ENCODE peak calls at places on chromosomes 1 and 21, in eight cellular contexts. E is BE2C, U is AG09309, Q is colonic mucosa, J is left ventricle myocardium inferior, O is astrocyte of the spinal cord, M is lung, P is AG09319. C is an unnamed sample.

GRCh38 chr1:206717237-206717989 is 32.7 kb downstream of the MAPKAPK2 start:
- DNase-seq in O (no peak), M (no peak), Q (no peak), E (no peak), J (no peak), P (no peak), U (no peak), C (no peak)

GRCh38 chr1:219220945-219221344 is 47.3 kb downstream of the LYPLAL1 start:
- DNase-seq in E (no peak), O (no peak), Q (no peak), M (no peak), J (no peak), P (no peak), U (no peak), C (no peak)

GRCh38 chr21:21074305-21074704 is 76.1 kb downstream of the NCAM2 start:
- DNase-seq in E (no peak), Q (no peak), O (no peak), M (no peak), U (no peak), P (no peak), J (no peak), C (no peak)

GRCh38 chr1:25731148-25731547 is 68.8 kb upstream of the SELENON start:
- DNase-seq in E (no peak), Q (no peak), U (no peak), O (no peak), M (no peak), J (no peak), P (no peak), C (no peak)

GRCh38 chr21:15255359-15256157 is 190.8 kb upstream of the NRIP1 start:
- DNase-seq in U (no peak), M (no peak), O (no peak), Q (no peak), E (no peak), P (no peak), J (no peak), C (no peak)

GRCh38 chr1:12171206-12172041 is 4.6 kb downstream of the TNFRSF1B start:
- DNase-seq in P (no peak), J (no peak), U (no peak), Q (no peak), O (no peak), E (no peak), M (no peak), C (no peak)

GRCh38 chr1:205571747-205572146 is 60.1 kb downstream of the ELK4 start:
- DNase-seq in U (no peak), O (no peak), M (no peak), E (no peak), P (no peak), J (no peak), Q (peak; percentile 15), C (no peak)

GRCh38 chr1:162416909-162417308 is 5.0 kb upstream of the SH2D1B start:
- DNase-seq in O (no peak), J (no peak), U (no peak), M (no peak), E (no peak), P (no peak), Q (no peak), C (no peak)

GRCh38 chr1:224781800-224782199 is 147.7 kb upstream of the DNAH14 start:
- DNase-seq in M (no peak), O (no peak), P (no peak), Q (no peak), U (no peak), E (no peak), J (no peak), C (no peak)

GRCh38 chr21:42688226-42688840 is 34.9 kb downstream of the PDE9A start:
- DNase-seq in P (no peak), J (no peak), U (no peak), Q (no peak), O (no peak), M (no peak), E (no peak), C (no peak)

GRCh38 chr21:42687796-42688195 is 34.4 kb downstream of the PDE9A start:
- DNase-seq in E (no peak), P (no peak), O (no peak), U (no peak), Q (no peak), J (no peak), M (no peak), C (no peak)

GRCh38 chr21:42685954-42686500 is 32.6 kb downstream of the PDE9A start:
- DNase-seq in O (no peak), E (no peak), Q (no peak), U (no peak), M (no peak), P (no peak), J (no peak), C (no peak)

GRCh38 chr21:42690586-42690985 is 37.2 kb downstream of the PDE9A start:
- DNase-seq in M (no peak), Q (no peak), O (no peak), J (no peak), P (no peak), U (no peak), E (no peak), C (no peak)

DNA sequence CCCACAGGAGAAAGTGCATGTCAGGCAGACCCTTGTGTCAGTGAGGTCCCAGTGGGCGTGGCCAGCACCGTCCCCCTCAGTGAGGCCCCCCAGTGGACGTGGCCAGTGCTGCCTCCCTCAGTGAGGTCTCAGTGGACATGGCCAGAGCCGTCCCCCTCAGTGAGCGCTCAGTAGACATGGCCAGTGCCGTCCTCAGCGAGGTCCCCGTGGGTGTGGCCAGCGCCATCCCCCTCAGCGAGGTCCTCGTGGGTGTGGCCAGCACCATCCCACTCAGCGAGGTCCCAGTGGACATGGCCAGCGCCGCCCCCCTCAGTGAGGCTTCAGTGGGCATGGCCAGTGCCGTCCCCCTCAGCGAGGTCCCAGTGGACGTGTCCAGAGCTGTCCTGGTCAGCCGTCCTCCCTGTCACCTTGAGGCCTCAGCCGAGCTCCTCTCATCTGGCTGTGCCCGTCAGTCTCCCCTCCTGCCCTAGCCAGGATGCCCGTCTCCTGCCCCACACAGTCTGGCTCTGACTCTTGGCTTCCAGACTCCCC is 35.5 kb downstream of the PDE9A start:
- DNase-seq in E (no peak), P (no peak), Q (no peak), J (no peak), O (no peak), M (no peak), U (no peak), C (no peak)
- TF ChIP-seq CTCF in E (peak; percentile 3), P (no peak), Q (no peak), J (no peak), O (no peak), M (no peak), U (no peak), C (no peak)

GRCh38 chr1:241270016-241270415 is 87.0 kb downstream of the RGS7 start:
- DNase-seq in O (no peak), M (no peak), U (no peak), P (no peak), E (no peak), J (no peak), Q (no peak), C (no peak)
- TF ChIP-seq CTCF in O (no peak), M (no peak), U (no peak), P (no peak), E (no peak), J (no peak), Q (no peak), C (no peak)

GRCh38 chr21:7916329-7917303 is 2604.8 kb upstream of the TPTE start:
- DNase-seq in U (no peak), E (no peak), O (no peak), Q (no peak), P (no peak), M (no peak), J (no peak), C (no peak)
- TF ChIP-seq CTCF in U (no peak), E (no peak), O (no peak), Q (no peak), P (no peak), M (no peak), J (no peak), C (no peak)

GRCh38 chr1:184982002-184982954 is 8.0 kb upstream of the NIBAN1 start:
- DNase-seq in J (peak; percentile 80), P (peak; percentile 46), M (peak; percentile 79), U (no peak), O (peak; percentile 74), Q (peak; percentile 73), E (peak; percentile 61), C (no peak)

GRCh38 chr1:184988506-184988905 is 14.2 kb upstream of the NIBAN1 start:
- DNase-seq in M (no peak), P (no peak), E (no peak), O (no peak), U (no peak), Q (no peak), J (no peak), C (no peak)

GRCh38 chr1:184986250-184986649 is 11.9 kb upstream of the NIBAN1 start:
- DNase-seq in M (no peak), P (no peak), J (no peak), E (no peak), Q (no peak), O (peak; percentile 45), U (no peak), C (no peak)
- TF ChIP-seq CTCF in M (no peak), P (peak; percentile 47), J (peak; percentile 35), E (no peak), Q (no peak), O (peak; percentile 47), U (peak; percentile 62), C (peak; percentile 26)

DNA sequence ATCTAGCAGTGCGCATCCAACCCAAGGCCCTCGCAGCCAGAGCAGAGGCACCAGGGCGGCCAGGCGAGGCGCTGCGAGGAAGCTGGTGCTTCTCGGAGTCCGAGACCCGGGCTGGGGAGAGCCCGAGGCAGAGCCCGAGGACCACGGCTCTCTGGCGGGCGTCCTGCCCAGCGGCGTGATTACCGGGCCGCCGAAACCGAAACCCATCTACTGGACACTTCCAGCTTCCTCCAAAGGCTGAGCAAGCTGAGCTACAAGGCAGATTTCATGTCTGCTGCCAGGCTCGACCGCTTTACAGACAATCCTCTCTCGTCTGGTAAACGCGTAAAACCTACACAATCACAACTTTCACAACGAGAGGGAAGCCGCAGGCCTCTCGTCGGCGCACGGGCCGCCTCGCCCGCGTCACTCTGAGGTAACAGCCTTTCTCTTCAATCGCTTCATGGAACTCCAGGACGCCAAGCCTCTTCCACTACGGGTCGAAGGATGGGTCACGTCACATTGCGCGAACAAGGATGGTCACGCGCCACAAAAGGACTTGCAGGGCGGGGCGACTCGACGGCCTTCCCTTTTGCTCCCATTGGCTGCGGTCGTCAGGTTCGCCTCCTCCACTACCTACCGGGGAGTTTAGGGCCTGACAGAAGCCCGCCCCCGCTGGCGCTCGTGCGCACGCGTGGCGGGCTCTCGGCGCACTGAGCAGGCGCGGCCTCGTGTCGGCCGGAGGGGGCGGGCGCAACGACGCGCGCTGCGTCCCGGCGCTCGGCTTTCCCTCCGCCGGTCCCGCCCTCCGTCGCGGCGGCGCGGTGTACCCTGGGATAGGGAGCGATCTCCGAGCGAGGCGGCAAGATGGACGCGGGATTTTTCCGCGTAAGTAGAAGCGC is at the start of gene SRRM1:
- DNase-seq in Q (peak; percentile 99), M (peak; percentile 99), O (peak; percentile 100), J (peak; percentile 99), E (peak; percentile 94), U (peak; percentile 99), P (peak; percentile 100), C (peak; percentile 99)
- TF ChIP-seq CTCF in Q (no peak), M (no peak), O (peak; percentile 25), J (no peak), E (no peak), U (peak; percentile 10), P (no peak), C (no peak)

DNA sequence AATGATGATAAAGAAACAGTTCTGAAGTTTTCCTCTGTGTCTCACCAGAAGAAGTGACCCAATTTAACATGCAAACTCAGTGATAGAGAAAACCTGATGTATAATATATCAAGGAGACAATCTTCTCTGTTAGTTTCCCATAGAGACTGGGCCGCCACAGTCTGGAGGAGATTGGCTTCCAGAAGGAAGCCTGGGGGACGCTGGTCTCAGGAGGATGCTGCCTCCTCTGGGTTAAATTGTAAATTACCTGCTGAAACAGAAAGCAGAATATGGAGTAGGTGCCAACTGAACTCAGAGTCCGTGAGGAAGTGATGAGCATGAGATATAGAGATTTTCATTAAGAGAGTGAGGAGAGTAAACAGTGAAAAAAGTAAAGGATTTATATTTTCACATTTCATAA is 15.8 kb downstream of the OR14I1 start:
- DNase-seq in Q (no peak), E (no peak), J (no peak), U (no peak), M (no peak), P (no peak), O (no peak), C (no peak)
- TF ChIP-seq CTCF in Q (peak; percentile 38), E (no peak), J (no peak), U (no peak), M (no peak), P (no peak), O (no peak), C (no peak)